ENCODE peak calls at places on chromosomes 12 and 14, in nine cellular contexts. E is D721Med, B is HFFc6, Y is lower lobe of right lung, F is neural crest cell, O is astrocyte of the spinal cord, N is thoracic aorta, G is keratinocyte, I is ovary. A is an unnamed sample.

GRCh38 chr12:58537278-58537677 is 383.0 kb downstream of the LRIG3 start:
- DNase-seq in E (no peak), B (peak), Y (no peak), F (no peak), O (peak), N (no peak), G (no peak), I (no peak), A (no peak)

GRCh38 chr12:66804555-66804954 is 125.7 kb upstream of the GRIP1 start:
- DNase-seq in E (no peak), B (no peak), Y (no peak), F (no peak), O (no peak), N (no peak), G (no peak), I (no peak), A (no peak)

GRCh38 chr14:34122081-34122480 is 171.2 kb upstream of the EGLN3 start:
- DNase-seq in E (no peak), B (no peak), Y (no peak), F (no peak), O (no peak), N (no peak), G (no peak), I (no peak), A (no peak)

GRCh38 chr14:99724939-99725773 is 41.1 kb downstream of the CYP46A1 start:
- DNase-seq in E (no peak), B (no peak), Y (peak), F (no peak), O (no peak), N (no peak), G (no peak), I (no peak), A (peak)

GRCh38 chr14:76133103-76133502 is 18.6 kb upstream of the GPATCH2L start:
- DNase-seq in E (no peak), B (no peak), Y (no peak), F (peak), O (peak), N (no peak), G (no peak), I (no peak), A (no peak)

GRCh38 chr12:109111775-109112491 is 4.5 kb upstream of the ACACB start:
- DNase-seq in E (peak), B (peak), Y (peak), F (peak), O (peak), N (no peak), G (no peak), I (peak), A (peak)

GRCh38 chr12:132153501-132154340 is 9.5 kb downstream of the NOC4L start:
- DNase-seq in E (peak), B (peak), Y (peak), F (peak), O (peak), N (no peak), G (no peak), I (peak), A (no peak)

GRCh38 chr14:55794655-55795583 is 214.9 kb downstream of the KTN1 start:
- DNase-seq in E (no peak), B (peak), Y (no peak), F (no peak), O (no peak), N (no peak), G (no peak), I (no peak), A (no peak)

GRCh38 chr12:109900752-109901580 is 892 bp downstream of the TCHP start:
- DNase-seq in E (no peak), B (no peak), Y (no peak), F (no peak), O (peak), N (no peak), G (no peak), I (no peak), A (no peak)

GRCh38 chr14:56491299-56492285 is 88.0 kb upstream of the TMEM260 start:
- DNase-seq in E (no peak), B (peak), Y (no peak), F (peak), O (peak), N (no peak), G (peak), I (peak), A (no peak)

GRCh38 chr12:52119398-52120254 is 40.1 kb downstream of the SMIM41 start:
- DNase-seq in E (peak), B (no peak), Y (no peak), F (peak), O (peak), N (no peak), G (no peak), I (no peak), A (no peak)
- TF ChIP-seq CTCF in E (peak), B (peak), Y (peak), F (peak), O (peak), N (no peak), G (peak), I (no peak), A (no peak)

DNA sequence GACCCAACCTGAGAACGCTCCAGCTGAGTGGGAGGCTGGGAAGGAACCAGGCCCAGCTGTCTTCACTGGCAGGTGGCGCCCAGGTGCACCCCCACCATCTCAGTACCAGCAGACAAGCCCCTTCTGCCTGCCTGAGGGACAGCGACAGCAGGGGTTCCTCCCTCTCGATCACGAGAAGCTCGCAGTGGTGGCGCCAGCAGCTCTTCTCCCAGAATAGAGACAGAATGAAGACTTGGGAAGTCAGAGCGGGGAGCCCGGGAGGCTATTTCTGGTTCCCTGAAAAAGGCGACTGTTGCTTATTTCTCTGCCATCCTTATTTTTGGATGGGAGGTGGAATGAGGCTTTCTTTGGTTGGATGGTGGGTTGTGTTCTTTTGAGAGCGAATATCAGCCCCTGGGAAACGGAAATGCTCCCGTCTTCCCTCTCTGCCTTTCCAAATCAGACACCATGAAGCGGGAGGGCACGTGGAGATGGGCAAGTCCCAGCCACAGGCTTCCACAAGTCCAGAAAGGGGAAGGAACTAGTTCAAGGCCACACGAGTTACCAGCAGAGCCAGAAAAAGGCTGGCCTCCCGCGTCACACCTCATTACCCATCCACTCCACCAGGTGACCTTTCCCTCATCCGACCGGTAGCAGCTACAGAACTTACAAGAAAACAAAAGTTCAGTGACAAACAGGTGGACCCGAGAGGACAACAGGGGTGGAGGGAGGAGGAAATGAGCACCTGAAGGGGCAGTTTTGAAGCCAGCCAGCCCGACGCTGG is 46.7 kb downstream of the CHGA start:
- DNase-seq in E (no peak), B (no peak), Y (peak), F (no peak), O (no peak), N (no peak), G (no peak), I (no peak), A (no peak)
- TF ChIP-seq CTCF in E (no peak), B (no peak), Y (no peak), F (no peak), O (no peak), N (no peak), G (no peak), I (no peak), A (no peak)

GRCh38 chr14:35224615-35225014 is 67.6 kb upstream of the PSMA6 start:
- DNase-seq in E (no peak), B (no peak), Y (no peak), F (no peak), O (no peak), N (no peak), G (no peak), I (no peak), A (no peak)

GRCh38 chr14:35229084-35229483 is 63.1 kb upstream of the PSMA6 start:
- DNase-seq in E (no peak), B (no peak), Y (no peak), F (no peak), O (no peak), N (no peak), G (no peak), I (no peak), A (no peak)

GRCh38 chr14:35231207-35231755 is 60.9 kb upstream of the PSMA6 start:
- DNase-seq in E (no peak), B (no peak), Y (no peak), F (no peak), O (no peak), N (no peak), G (no peak), I (no peak), A (no peak)

GRCh38 chr14:35234007-35234406 is 58.2 kb upstream of the PSMA6 start:
- DNase-seq in E (no peak), B (peak), Y (no peak), F (no peak), O (no peak), N (no peak), G (no peak), I (no peak), A (no peak)

GRCh38 chr14:35229495-35230089 is 62.6 kb upstream of the PSMA6 start:
- DNase-seq in E (no peak), B (no peak), Y (no peak), F (no peak), O (no peak), N (no peak), G (no peak), I (no peak), A (no peak)
- TF ChIP-seq CTCF in E (peak), B (peak), Y (peak), F (peak), O (peak), N (no peak), G (peak), I (no peak), A (no peak)

GRCh38 chr14:35821546-35822411 is 4.4 kb upstream of the BRMS1L start:
- DNase-seq in E (no peak), B (peak), Y (no peak), F (no peak), O (peak), N (no peak), G (no peak), I (no peak), A (no peak)
- TF ChIP-seq CTCF in E (peak), B (peak), Y (peak), F (peak), O (peak), N (peak), G (peak), I (peak), A (no peak)

GRCh38 chr14:54572316-54572715 is 5.4 kb downstream of the SAMD4A start:
- DNase-seq in E (no peak), B (no peak), Y (no peak), F (no peak), O (no peak), N (no peak), G (no peak), I (no peak), A (no peak)
- TF ChIP-seq CTCF in E (peak), B (peak), Y (peak), F (peak), O (peak), N (peak), G (peak), I (no peak), A (no peak)

A was measured in omental fat pad.